ENCODE peak calls at places on chromosomes 13 and 19, in eight cellular contexts. G is uterus, T is breast epithelium, J is Peyer's patch, D is body of pancreas, W is tibial nerve, I is ovary, X is K562. C is an unnamed sample.

GRCh38 chr13:93254775-93255174 is 28.2 kb downstream of the GPC6 start:
- DNase-seq in J (no peak), T (no peak), W (no peak), X (no peak), D (no peak), G (no peak), I (no peak), C (no peak)

GRCh38 chr13:102779426-102780159 is 6.0 kb upstream of the TEX30 start:
- DNase-seq in X (no peak), G (no peak), J (no peak), I (no peak), D (no peak), T (no peak), W (no peak), C (no peak)

GRCh38 chr19:33438016-33438671 is 64.6 kb downstream of the CEBPG start:
- DNase-seq in I (peak; percentile 56), G (no peak), J (peak; percentile 56), T (peak; percentile 22), D (peak; percentile 19), W (no peak), X (no peak), C (no peak)

GRCh38 chr19:51688665-51689571 is 4.2 kb upstream of the SPACA6 start:
- DNase-seq in J (peak; percentile 72), I (peak; percentile 97), W (peak; percentile 74), G (peak; percentile 96), X (peak; percentile 79), T (peak; percentile 90), D (peak; percentile 86), C (peak; percentile 88)

GRCh38 chr19:12778020-12778904 is 2.9 kb upstream of the HOOK2 start:
- DNase-seq in G (peak; percentile 72), D (peak; percentile 93), X (peak; percentile 37), T (peak; percentile 85), W (no peak), J (peak; percentile 80), I (peak; percentile 86), C (peak; percentile 79)

GRCh38 chr13:19587635-19588300 is 26.4 kb upstream of the TPTE2 start:
- DNase-seq in T (no peak), D (peak; percentile 26), X (peak; percentile 8), I (no peak), G (no peak), J (no peak), W (no peak), C (no peak)

GRCh38 chr19:46232029-46232428 is 2.5 kb downstream of the IGFL1 start:
- DNase-seq in T (no peak), J (no peak), G (no peak), I (no peak), X (no peak), D (no peak), W (no peak), C (peak; percentile 45)

GRCh38 chr13:99013951-99014350 is 36.1 kb upstream of the DOCK9 start:
- DNase-seq in G (no peak), J (no peak), X (no peak), D (no peak), T (no peak), I (no peak), W (no peak), C (no peak)

GRCh38 chr13:63163903-63164302 is 1748.3 kb upstream of the PCDH20 start:
- DNase-seq in J (no peak), T (no peak), G (no peak), W (no peak), X (no peak), I (no peak), D (no peak), C (no peak)

GRCh38 chr13:65488606-65489005 is 1741.5 kb downstream of the PCDH9 start:
- DNase-seq in G (no peak), I (no peak), D (no peak), T (no peak), W (no peak), X (no peak), J (no peak), C (no peak)

DNA sequence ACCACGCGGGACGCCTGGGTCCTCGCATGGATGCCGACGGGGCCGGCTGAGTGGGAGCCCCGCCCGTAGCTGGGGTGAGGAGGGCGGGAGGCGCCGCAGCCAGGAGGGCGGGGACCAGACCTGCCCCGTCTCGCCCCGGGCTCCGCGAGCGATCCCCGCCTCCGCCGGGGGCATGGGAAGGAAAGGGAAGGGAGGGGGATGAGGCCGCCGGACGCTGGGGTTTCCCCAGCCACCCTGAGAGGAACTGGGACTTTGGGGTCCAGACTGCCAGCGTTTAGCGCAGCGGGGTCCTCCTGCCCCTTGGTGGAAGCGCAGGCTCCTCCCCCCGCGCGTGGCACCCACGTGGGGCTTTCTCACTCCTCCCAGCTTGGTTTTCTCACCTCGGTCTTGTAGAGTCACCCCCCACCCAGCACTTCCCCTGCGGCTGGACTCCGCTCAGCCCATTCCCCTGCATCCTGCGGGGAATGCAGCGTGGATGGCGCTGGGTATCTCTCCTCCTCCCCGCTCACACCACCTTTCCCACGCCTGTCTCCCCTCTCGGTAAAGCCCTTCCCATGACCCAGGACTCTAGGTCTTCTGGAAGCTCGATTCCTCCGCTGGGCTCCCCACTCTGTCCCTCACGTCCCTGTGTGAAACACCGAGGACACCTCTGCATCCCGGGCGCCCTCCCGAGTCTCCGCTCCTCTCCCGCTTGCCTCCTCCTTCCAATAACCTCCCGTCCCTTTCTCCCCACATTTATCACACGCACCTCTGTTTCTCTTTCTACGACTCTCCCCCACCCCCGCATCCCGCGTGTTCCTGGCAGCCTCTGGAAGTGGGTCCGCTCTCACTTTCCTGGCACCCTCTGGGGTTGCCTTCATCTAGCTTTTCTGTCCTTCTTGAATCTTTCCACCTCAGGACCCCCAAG is 2.1 kb downstream of the TGFB1 start:
- DNase-seq in J (peak; percentile 67), I (peak; percentile 71), T (no peak), W (no peak), X (peak; percentile 83), G (peak; percentile 66), D (peak; percentile 55), C (peak; percentile 59)
- TF ChIP-seq CTCF in J (no peak), I (no peak), T (no peak), W (no peak), X (no peak), G (no peak), D (no peak), C (no peak)

DNA sequence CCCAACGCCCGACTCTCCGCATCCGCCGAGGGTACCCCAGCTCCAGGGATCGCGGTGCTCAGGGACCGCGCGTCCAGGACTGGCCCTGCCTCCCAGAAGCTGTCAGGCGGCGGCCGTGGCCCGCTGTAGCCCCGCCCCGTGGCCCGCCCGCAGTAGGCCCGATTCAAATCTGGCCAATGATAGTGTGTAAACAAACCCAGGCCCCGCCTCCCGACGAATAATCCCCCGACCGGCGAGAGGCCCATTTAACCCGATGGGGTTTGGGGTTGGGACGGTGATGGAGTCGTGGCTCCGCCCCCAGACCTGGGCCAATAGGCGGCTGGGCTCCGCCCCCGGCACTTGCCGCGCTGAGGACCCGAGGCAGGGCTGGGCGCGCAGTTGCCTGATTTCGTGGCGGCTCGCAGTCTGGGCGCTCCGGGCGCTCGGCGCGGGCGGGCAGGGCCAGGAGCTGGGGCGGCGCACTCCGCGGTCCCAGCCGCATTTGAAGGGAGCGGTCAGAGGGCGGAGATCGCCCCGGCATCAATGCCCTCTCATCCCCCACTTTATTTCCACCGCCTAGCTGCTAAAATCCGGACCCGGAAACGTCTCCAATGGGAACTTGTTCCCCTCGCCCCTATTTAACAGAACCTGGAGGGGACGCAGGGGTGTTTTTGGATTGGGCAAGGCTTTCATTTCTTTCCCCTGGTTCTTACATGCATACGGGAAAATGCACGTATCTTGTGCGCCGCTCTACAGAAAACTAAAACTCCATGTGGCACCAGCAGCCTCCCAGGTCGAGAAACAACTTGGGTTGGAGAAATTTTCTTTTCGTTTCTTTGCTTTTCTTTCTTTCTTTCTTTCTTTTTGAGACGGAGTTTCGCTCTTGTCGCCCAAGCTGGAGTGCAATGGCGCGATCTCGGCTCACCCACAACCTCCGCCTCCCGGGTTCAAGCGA is 8.4 kb upstream of the BICRA start:
- DNase-seq in I (peak; percentile 100), X (peak; percentile 98), W (peak; percentile 100), T (peak; percentile 100), G (peak; percentile 100), J (peak; percentile 100), D (peak; percentile 100), C (peak; percentile 100)
- TF ChIP-seq POLR2A in I (peak; percentile 68), X (peak; percentile 86), W (peak; percentile 68), T (peak; percentile 44), G (peak; percentile 93), J (peak; percentile 91), D (peak; percentile 92), C (peak; percentile 68)

GRCh38 chr13:106846571-106846970 is 278.6 kb upstream of the ARGLU1 start:
- DNase-seq in X (no peak), D (no peak), T (no peak), J (no peak), W (no peak), G (no peak), I (no peak), C (no peak)
- H3K4me3 ChIP-seq in X (no peak overlapping the region), D (no peak overlapping the region), T (no peak overlapping the region), J (no peak overlapping the region), W (no peak overlapping the region), G (no peak overlapping the region), I (no peak overlapping the region), C (no peak overlapping the region)

GRCh38 chr19:53511933-53512374 is 26.0 kb upstream of the ZNF331 start:
- DNase-seq in X (peak; percentile 67), I (peak; percentile 63), G (peak; percentile 56), W (peak; percentile 29), J (no peak), T (peak; percentile 58), D (peak; percentile 71), C (peak; percentile 64)
- TF ChIP-seq CTCF in X (peak; percentile 84), I (peak; percentile 54), G (peak; percentile 68), W (peak; percentile 46), J (peak; percentile 45), T (peak; percentile 69), D (peak; percentile 17), C (peak; percentile 60)

DNA sequence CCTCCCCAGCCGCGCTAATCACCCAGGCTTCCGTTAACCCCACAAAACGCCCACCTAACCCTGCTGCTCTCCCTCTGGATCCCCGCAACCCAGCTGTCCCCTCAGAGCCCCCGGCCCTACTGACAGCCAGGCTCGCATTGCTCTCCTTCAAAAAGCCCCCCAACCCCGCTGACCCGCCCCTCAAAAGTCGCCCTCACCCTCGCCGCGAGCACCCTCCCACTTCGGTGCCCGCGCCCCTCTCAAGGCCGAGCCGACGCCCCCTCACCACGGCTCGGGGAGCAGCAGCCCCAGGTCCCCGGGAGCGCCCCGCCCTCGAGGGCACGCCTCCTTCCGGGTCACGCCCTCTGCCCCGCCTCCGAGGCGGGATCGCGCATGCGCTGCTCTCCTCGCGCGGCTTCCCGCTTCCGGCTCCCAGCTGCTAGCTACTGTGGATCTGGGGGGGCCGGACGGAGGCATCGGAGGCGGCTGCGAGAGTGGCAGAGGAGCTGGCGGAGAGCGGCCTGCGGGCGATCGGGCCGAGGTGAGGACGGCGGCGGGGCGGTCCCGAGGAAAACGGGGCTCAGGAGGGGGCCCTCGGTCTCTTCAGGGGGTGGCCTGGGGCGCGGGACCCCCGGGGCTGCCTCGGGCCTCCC is 46.1 kb downstream of the ARHGEF18 start:
- DNase-seq in T (peak; percentile 93), G (peak; percentile 94), J (peak; percentile 96), W (peak; percentile 71), X (peak; percentile 98), I (peak; percentile 96), D (peak; percentile 88), C (peak; percentile 94)
- TF ChIP-seq POLR2A in T (peak; percentile 46), G (peak; percentile 59), J (peak; percentile 91), W (peak; percentile 37), X (peak; percentile 75), I (peak; percentile 25), D (peak; percentile 88), C (no peak)